ENCODE peak calls at places on chromosomes 5 and 9, in seven cellular contexts. M is Panc1, K is A549, F is IMR-90, I is foreskin fibroblast, V is Calu3, W is left ventricle myocardium inferior. P is an unnamed sample.

GRCh38 chr9:110886832-110887231 is 151.4 kb downstream of the LPAR1 start:
- DNase-seq in M (no peak), K (no peak), F (peak), I (no peak), V (no peak), W (no peak), P (no peak)

GRCh38 chr9:93822229-93822628 is 132.9 kb downstream of the BARX1 start:
- DNase-seq in M (no peak), K (no peak), F (no peak), I (no peak), V (no peak), W (no peak), P (no peak)

GRCh38 chr5:68032240-68032762 is 183.3 kb upstream of the PIK3R1 start:
- DNase-seq in M (no peak), K (no peak), F (no peak), I (no peak), V (no peak), W (no peak), P (no peak)

GRCh38 chr5:107968465-107968864 is 297.7 kb upstream of the EFNA5 start:
- DNase-seq in M (no peak), K (no peak), F (peak), I (peak), V (no peak), W (no peak), P (no peak)

GRCh38 chr5:15233566-15233965 is 266.4 kb upstream of the FBXL7 start:
- DNase-seq in M (no peak), K (no peak), F (peak), I (no peak), V (no peak), W (no peak), P (no peak)

GRCh38 chr5:134092875-134093274 is 21.6 kb upstream of the TCF7 start:
- DNase-seq in M (no peak), K (no peak), F (peak), I (no peak), V (peak), W (no peak), P (no peak)

GRCh38 chr5:137666109-137666850 is 69.6 kb downstream of the KLHL3 start:
- DNase-seq in M (no peak), K (no peak), F (peak), I (peak), V (peak), W (no peak), P (no peak)

GRCh38 chr5:107170620-107171019 is 500.1 kb downstream of the EFNA5 start:
- DNase-seq in M (no peak), K (no peak), F (no peak), I (no peak), V (no peak), W (no peak), P (no peak)

GRCh38 chr5:43041669-43042175 is 1.6 kb upstream of the ANXA2R start:
- DNase-seq in M (peak), K (no peak), F (peak), I (peak), V (peak), W (no peak), P (peak)

GRCh38 chr5:149358294-149358651 is 427 bp downstream of the PCYOX1L start:
- DNase-seq in M (no peak), K (no peak), F (no peak), I (no peak), V (peak), W (peak), P (peak)

GRCh38 chr5:180633283-180634177 is 15.9 kb downstream of the FLT4 start:
- DNase-seq in M (no peak), K (no peak), F (no peak), I (no peak), V (no peak), W (no peak), P (no peak)

GRCh38 chr5:52895070-52895469 is 94.1 kb upstream of the ITGA2 start:
- DNase-seq in M (no peak), K (no peak), F (no peak), I (no peak), V (no peak), W (no peak), P (peak)

GRCh38 chr9:4769321-4770080 is 23.2 kb upstream of the RCL1 start:
- DNase-seq in M (no peak), K (no peak), F (peak), I (no peak), V (peak), W (no peak), P (no peak)